ENCODE peak calls at places on chromosomes 7 and 10, in six cellular contexts. R, K, F, V, C and W are unnamed samples. For H3K9me2, the result is how much of the 10 kb centered on the place peaks cover.

GRCh38 chr7:139118803-139119485 is 9.4 kb upstream of the ZC3HAV1 start:
- DNase-seq in C (no peak), K (no peak), F (peak), V (no peak), R (peak), W (no peak)

GRCh38 chr7:42617071-42617705 is 294.7 kb downstream of the C7orf25 start:
- DNase-seq in K (no peak), R (no peak), F (no peak), C (no peak), V (no peak), W (no peak)

GRCh38 chr7:67484244-67484751 is 487.7 kb downstream of the TYW1 start:
- DNase-seq in V (peak), K (peak), R (peak), F (peak), C (peak), W (peak)

GRCh38 chr7:80361948-80362347 is 149.9 kb downstream of the GNAT3 start:
- DNase-seq in K (no peak), V (peak), F (no peak), C (no peak), R (no peak), W (no peak)

GRCh38 chr10:81116201-81116600 is 578.5 kb downstream of the SH2D4B start:
- DNase-seq in V (no peak), F (no peak), R (no peak), K (no peak), C (no peak), W (no peak)

GRCh38 chr10:112955736-112956421 is 5.8 kb downstream of the TCF7L2 start:
- DNase-seq in V (no peak), R (no peak), C (no peak), K (no peak), F (peak), W (no peak)

GRCh38 chr10:43000021-43000411 is 76.9 kb upstream of the RET start:
- DNase-seq in R (no peak), F (no peak), K (no peak), V (no peak), C (no peak), W (no peak)

GRCh38 chr7:16479587-16479986 is 14.0 kb upstream of the SOSTDC1 start:
- DNase-seq in V (no peak), R (no peak), K (no peak), F (no peak), C (no peak), W (no peak)

GRCh38 chr7:29253225-29253624 is 58.6 kb downstream of the CHN2 start:
- DNase-seq in K (no peak), C (no peak), V (no peak), R (no peak), F (no peak), W (peak)

GRCh38 chr10:26735435-26735834 is 37.9 kb downstream of the PDSS1 start:
- DNase-seq in C (no peak), F (no peak), K (no peak), V (no peak), R (no peak), W (no peak)

GRCh38 chr10:103849880-103850571 is 5.3 kb downstream of the SH3PXD2A start:
- DNase-seq in R (no peak), C (no peak), K (no peak), F (no peak), V (no peak), W (no peak)

GRCh38 chr7:28165221-28165807 is 15.3 kb downstream of the JAZF1 start:
- DNase-seq in R (peak), C (no peak), F (no peak), K (no peak), V (no peak), W (no peak)

GRCh38 chr10:104300002-104300735 is 31.2 kb downstream of the GSTO2 start:
- DNase-seq in V (no peak), R (no peak), C (no peak), K (no peak), F (peak), W (no peak)

GRCh38 chr7:99752354-99752753 is 17.4 kb upstream of the CYP3A7 start:
- DNase-seq in F (peak), V (no peak), C (no peak), K (no peak), R (no peak), W (peak)

GRCh38 chr10:129771024-129771423 is 193.1 kb downstream of the EBF3 start:
- DNase-seq in K (no peak), V (no peak), F (no peak), C (no peak), R (no peak), W (no peak)

GRCh38 chr7:84047085-84047484 is 147.5 kb downstream of the SEMA3A start:
- DNase-seq in C (no peak), K (no peak), V (no peak), R (no peak), F (no peak), W (no peak)

GRCh38 chr10:78634835-78635234 is 433.9 kb upstream of the ZMIZ1 start:
- DNase-seq in K (no peak), F (peak), V (no peak), C (no peak), R (no peak), W (peak)

GRCh38 chr10:71547290-71547689 is 150.6 kb downstream of the CDH23 start:
- DNase-seq in V (no peak), R (no peak), C (no peak), F (no peak), K (no peak), W (no peak)

GRCh38 chr7:2217716-2218443 is 14.9 kb downstream of the MAD1L1 start:
- DNase-seq in V (no peak), R (no peak), C (no peak), K (no peak), F (no peak), W (no peak)

GRCh38 chr7:7330997-7331396 is 148.7 kb downstream of the C1GALT1 start:
- DNase-seq in F (no peak), V (peak), R (no peak), C (no peak), K (no peak), W (no peak)
- TF ChIP-seq CTCF in F (no peak), V (peak), R (no peak), C (peak), K (peak), W (no peak)

GRCh38 chr10:74056081-74056818 is 58.3 kb downstream of the VCL start:
- DNase-seq in K (peak), R (no peak), V (no peak), C (no peak), F (no peak), W (peak)

GRCh38 chr10:74058071-74058470 is 60.2 kb downstream of the VCL start:
- DNase-seq in R (peak), K (no peak), C (peak), V (no peak), F (no peak), W (peak)

GRCh38 chr10:74063256-74063655 is 65.3 kb downstream of the VCL start:
- DNase-seq in V (no peak), C (no peak), K (no peak), F (no peak), R (no peak), W (no peak)

GRCh38 chr10:74055383-74056065 is 57.6 kb downstream of the VCL start:
- DNase-seq in R (no peak), K (no peak), F (no peak), V (no peak), C (no peak), W (no peak)

DNA sequence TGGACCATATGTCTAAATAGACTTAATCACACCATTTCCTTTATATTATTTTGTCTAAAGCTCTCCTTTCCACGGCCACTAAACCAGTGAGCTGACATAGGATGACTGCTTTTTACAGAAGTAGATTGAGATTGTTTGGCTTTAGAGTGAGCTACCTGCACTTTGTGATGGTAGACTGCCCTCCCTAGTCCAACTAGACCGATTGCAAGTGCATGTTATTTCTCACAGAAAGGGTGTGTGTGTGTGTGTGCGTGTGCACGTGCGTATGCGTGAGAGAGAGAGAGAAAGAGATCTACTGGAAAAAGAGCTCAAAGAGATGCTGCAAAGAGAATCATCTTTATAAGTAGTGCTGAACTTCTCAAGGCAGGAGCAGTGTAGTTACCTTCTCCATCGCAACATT is 60.7 kb downstream of the VCL start:
- DNase-seq in R (peak), F (peak), K (peak), C (peak), V (no peak), W (no peak)
- H3K4me2 ChIP-seq in R (peak), F (peak), K (no peak), C (peak), V (no peak), W (no peak)

DNA sequence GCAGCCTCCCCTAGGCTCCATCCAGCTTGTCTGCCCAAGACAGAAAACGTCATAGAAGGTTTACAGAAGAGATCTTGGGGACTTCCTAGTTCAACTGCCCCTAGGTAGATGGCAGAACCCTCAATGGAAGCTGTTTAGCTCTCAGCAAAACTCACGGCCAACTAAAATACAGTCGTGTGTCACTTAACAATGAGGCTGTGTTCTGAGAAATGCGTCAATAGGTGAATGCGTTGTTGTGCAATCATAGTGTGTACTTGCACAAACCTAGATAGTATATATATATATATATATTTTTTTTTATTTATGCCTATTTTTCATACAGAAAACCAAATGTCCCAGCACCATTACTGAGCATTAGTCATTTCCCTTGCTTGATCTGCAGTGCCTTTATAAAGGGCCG is 100.4 kb upstream of the SH2B2 start:
- DNase-seq in C (no peak), F (no peak), R (no peak), K (no peak), V (no peak), W (no peak)
- H3K9me2 ChIP-seq in C (under half), F (under half), R (under half), K (under half), V (under half), W (under half)

DNA sequence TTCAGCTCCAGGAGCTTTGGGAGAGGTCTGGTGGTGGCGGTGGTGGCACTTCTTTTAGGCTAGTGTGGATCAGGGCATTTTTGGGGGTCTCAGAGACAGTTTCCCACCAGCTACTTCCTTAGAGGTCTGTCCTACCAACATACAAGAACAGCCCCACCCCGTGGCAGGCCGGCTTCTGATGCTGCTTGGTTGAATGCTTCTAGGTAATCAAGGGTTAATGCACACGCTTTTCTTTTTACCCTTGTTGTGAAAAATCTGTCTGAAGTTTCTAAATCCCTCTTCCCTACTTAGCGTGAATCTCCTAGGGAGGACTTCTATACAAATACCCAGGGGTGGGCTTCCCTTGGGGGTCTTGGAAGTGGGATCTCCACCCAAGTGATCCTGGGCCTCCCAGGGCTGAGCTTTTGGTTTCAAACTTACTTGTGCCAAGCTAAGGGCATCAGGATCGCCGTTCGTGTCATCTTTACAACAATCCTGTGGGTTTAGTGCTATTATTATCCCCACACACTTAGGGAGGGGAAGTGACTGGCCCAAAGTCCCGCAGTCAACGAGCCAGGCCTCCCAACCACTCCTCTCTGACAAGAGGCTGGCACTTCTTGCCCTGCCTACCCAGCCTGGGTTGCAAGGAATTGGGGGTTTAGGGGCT is 1.7 kb downstream of the SH2B2 start:
- DNase-seq in V (no peak), K (no peak), C (peak), R (peak), F (no peak), W (no peak)
- TF ChIP-seq CTCF in V (peak), K (no peak), C (peak), R (peak), F (peak), W (no peak)